ENCODE peak calls at places on chromosomes 6 and 20, in five cellular contexts. C is naive thymus-derived CD4-positive, alpha-beta T cell; R is adrenal gland; E is left ventricle myocardium inferior; V is pancreas. D is an unnamed sample.
A peak's percentile ranks its signal among the peaks of the same experiment; 100 is the strongest.

GRCh38 chr20:63454729-63455567 is 17.5 kb downstream of the KCNQ2 start:
- DNase-seq in C (no peak), V (no peak), R (no peak), E (no peak), D (no peak)

GRCh38 chr20:4071177-4071723 is 55.9 kb upstream of the RNF24 start:
- DNase-seq in E (no peak), V (no peak), C (no peak), R (peak; percentile 13), D (no peak)

GRCh38 chr20:44644384-44645131 is 6.9 kb downstream of the ADA start:
- DNase-seq in E (no peak), C (peak; percentile 69), R (no peak), V (no peak), D (no peak)

GRCh38 chr6:15663057-15663638 is 320 bp upstream of the DTNBP1 start:
- DNase-seq in R (no peak), C (no peak), E (no peak), V (no peak), D (no peak)

GRCh38 chr6:161415302-161415855 is 141.5 kb upstream of the AGPAT4 start:
- DNase-seq in R (no peak), C (no peak), V (no peak), E (no peak), D (no peak)

GRCh38 chr6:16249971-16250370 is 11.6 kb downstream of the GMPR start:
- DNase-seq in E (no peak), R (no peak), V (no peak), C (no peak), D (no peak)

GRCh38 chr20:53751394-53752368 is 158.0 kb upstream of the ZNF217 start:
- DNase-seq in E (no peak), C (peak; percentile 35), R (no peak), V (no peak), D (no peak)

GRCh38 chr20:32470940-32471339 is 112.8 kb downstream of the ASXL1 start:
- DNase-seq in R (no peak), V (peak; percentile 44), C (no peak), E (no peak), D (peak; percentile 28)

GRCh38 chr6:81515562-81516453 is 236.7 kb downstream of the TENT5A start:
- DNase-seq in V (no peak), E (no peak), C (no peak), R (no peak), D (no peak)

GRCh38 chr20:38343107-38343797 is 3.0 kb upstream of the LBP start:
- DNase-seq in V (no peak), C (no peak), R (peak; percentile 71), E (no peak), D (peak; percentile 75)

GRCh38 chr20:20452254-20452676 is 84.4 kb downstream of the INSM1 start:
- DNase-seq in E (peak; percentile 46), V (no peak), C (no peak), R (peak; percentile 86), D (peak; percentile 83)

GRCh38 chr20:16367948-16368560 is 205.2 kb downstream of the KIF16B start:
- DNase-seq in V (no peak), R (no peak), E (no peak), C (no peak), D (no peak)

GRCh38 chr6:151534576-151534975 is 40.8 kb downstream of the CCDC170 start:
- DNase-seq in E (no peak), V (no peak), C (no peak), R (no peak), D (no peak)

GRCh38 chr6:54255881-54256280 is 52.4 kb upstream of the TINAG start:
- DNase-seq in C (no peak), R (no peak), E (no peak), V (no peak), D (no peak)

GRCh38 chr6:26155066-26155925 is 68.1 kb downstream of the HFE start:
- DNase-seq in E (peak; percentile 49), R (peak; percentile 75), V (no peak), C (no peak), D (peak; percentile 85)

GRCh38 chr20:8787090-8787489 is 281.8 kb upstream of the PLCB4 start:
- DNase-seq in C (no peak), V (no peak), R (no peak), E (no peak), D (no peak)

GRCh38 chr6:36364669-36365479 is 22.6 kb downstream of the ETV7 start:
- DNase-seq in V (no peak), C (no peak), E (no peak), R (no peak), D (no peak)

GRCh38 chr6:78810146-78810545 is 57.2 kb upstream of the IRAK1BP1 start:
- DNase-seq in E (no peak), R (no peak), V (no peak), C (no peak), D (no peak)

GRCh38 chr20:50215101-50215500 is 24.5 kb downstream of the CEBPB start:
- DNase-seq in E (no peak), R (no peak), V (peak; percentile 9), C (no peak), D (no peak)

GRCh38 chr20:53408728-53409157 is 184.9 kb downstream of the ZNF217 start:
- DNase-seq in R (no peak), E (no peak), V (no peak), C (no peak), D (no peak)

GRCh38 chr20:8981482-8981881 is 87.4 kb upstream of the PLCB4 start:
- DNase-seq in V (no peak), E (no peak), R (no peak), C (no peak), D (no peak)

GRCh38 chr6:82017316-82017715 is 230.2 kb downstream of the IBTK start:
- DNase-seq in E (no peak), C (no peak), V (no peak), R (peak; percentile 87), D (no peak)

GRCh38 chr6:36283608-36284007 is 13.7 kb downstream of the PNPLA1 start:
- DNase-seq in R (no peak), V (no peak), C (no peak), E (no peak), D (no peak)

GRCh38 chr20:38658879-38659612 is 57.4 kb downstream of the ARHGAP40 start:
- DNase-seq in V (no peak), C (peak; percentile 22), R (peak; percentile 59), E (no peak), D (no peak)

GRCh38 chr6:19157496-19157895 is 679.7 kb upstream of the ID4 start:
- DNase-seq in V (no peak), C (no peak), R (no peak), E (no peak), D (no peak)

GRCh38 chr20:54874718-54875117 is 399.3 kb downstream of the DOK5 start:
- DNase-seq in E (no peak), V (no peak), R (no peak), C (no peak), D (no peak)

GRCh38 chr6:2756245-2756644 is 5.5 kb upstream of the MYLK4 start:
- DNase-seq in C (no peak), V (no peak), E (no peak), R (no peak), D (no peak)

GRCh38 chr20:10855031-10855430 is 181.2 kb upstream of the JAG1 start:
- DNase-seq in C (no peak), V (no peak), E (no peak), R (no peak), D (no peak)

GRCh38 chr20:34947336-34947735 is 8.3 kb downstream of the GSS start:
- DNase-seq in V (no peak), C (no peak), R (no peak), E (no peak), D (no peak)

GRCh38 chr20:34945315-34946077 is 10.1 kb downstream of the GSS start:
- DNase-seq in R (no peak), E (no peak), C (no peak), V (no peak), D (no peak)

GRCh38 chr20:34946661-34947060 is 8.9 kb downstream of the GSS start:
- DNase-seq in C (no peak), V (no peak), E (no peak), R (no peak), D (no peak)

GRCh38 chr20:34949120-34949519 is 6.5 kb downstream of the GSS start:
- DNase-seq in E (no peak), C (no peak), R (no peak), V (no peak), D (no peak)

GRCh38 chr20:34948030-34948429 is 7.6 kb downstream of the GSS start:
- DNase-seq in V (no peak), E (no peak), C (no peak), R (no peak), D (no peak)
- H3K27ac ChIP-seq in V (no peak overlapping the region), E (peak overlapping the region; percentile 11), C (no peak overlapping the region), R (no peak overlapping the region), D (no peak overlapping the region)

GRCh38 chr20:6530916-6531315 is 236.6 kb upstream of the BMP2 start:
- DNase-seq in C (no peak), E (no peak), V (no peak), R (no peak), D (no peak)
- H3K27me3 ChIP-seq in C (no peaks in the 10 kb centered on the region), E (no peaks in the 10 kb centered on the region), V (no peaks in the 10 kb centered on the region), R (no peaks in the 10 kb centered on the region), D (no peaks in the 10 kb centered on the region)

GRCh38 chr6:24997905-24998304 is 62.1 kb upstream of the RIPOR2 start:
- DNase-seq in C (no peak), R (no peak), E (no peak), V (no peak), D (no peak)
- H3K9me3 ChIP-seq in C (no peaks in the 10 kb centered on the region), R (no peaks in the 10 kb centered on the region), E (peaks cover under 1% of the 10 kb centered on the region), V (no peaks in the 10 kb centered on the region), D (no peaks in the 10 kb centered on the region)

GRCh38 chr20:57905448-57905847 is 195.6 kb upstream of the PMEPA1 start:
- DNase-seq in C (no peak), E (no peak), V (no peak), R (no peak), D (no peak)

GRCh38 chr20:57908226-57908625 is 198.4 kb upstream of the PMEPA1 start:
- DNase-seq in V (no peak), E (no peak), R (no peak), C (no peak), D (no peak)

GRCh38 chr20:57909763-57910331 is 200.0 kb upstream of the PMEPA1 start:
- DNase-seq in V (no peak), C (no peak), R (no peak), E (no peak), D (no peak)

GRCh38 chr20:57908691-57909090 is 198.9 kb upstream of the PMEPA1 start:
- DNase-seq in C (no peak), R (no peak), E (no peak), V (no peak), D (no peak)

DNA sequence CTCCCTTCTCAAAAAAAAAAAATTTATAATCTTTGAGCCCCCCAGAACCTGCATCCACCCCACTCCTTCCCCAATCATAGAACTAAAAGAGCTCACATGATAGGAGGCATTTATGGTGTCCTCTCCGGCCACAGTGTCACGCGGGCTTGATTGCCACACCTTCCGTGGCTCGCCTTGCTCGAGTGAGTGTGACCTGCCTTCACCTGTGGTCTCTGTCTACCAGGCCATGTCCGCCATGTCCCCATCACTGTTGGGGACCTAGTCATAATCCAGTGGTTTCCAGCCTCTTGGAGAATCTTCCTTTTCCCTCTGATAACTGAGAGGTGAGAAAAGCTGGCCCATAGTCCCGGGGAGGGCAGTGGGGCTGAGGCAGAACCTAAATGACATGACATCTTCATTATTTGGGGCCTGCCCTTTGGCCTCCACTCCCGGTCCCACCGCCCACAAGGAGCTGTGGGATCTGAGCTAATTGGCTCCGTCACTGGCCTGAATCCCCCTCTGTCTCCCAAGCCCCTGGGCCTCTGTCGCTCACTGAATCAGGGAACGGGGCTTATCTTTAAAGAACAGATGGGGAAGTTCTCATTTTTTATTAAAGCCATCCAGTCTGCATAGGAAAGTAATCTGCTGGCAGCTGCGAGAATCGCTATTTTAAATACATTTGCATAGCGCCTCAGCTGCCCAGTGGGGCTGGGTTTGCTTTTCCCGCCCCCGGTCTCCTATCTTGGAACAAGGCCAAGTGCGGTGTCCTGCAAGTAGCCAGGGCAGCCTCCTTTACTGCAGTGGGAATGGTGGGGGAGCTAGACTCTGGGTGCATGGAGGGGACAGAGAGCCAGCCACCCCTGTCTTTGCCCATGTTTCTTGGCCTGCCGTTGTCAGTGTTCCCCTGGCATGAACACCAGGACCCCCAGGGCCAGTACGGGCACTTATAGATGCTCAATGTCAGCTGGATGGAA is 197.6 kb upstream of the PMEPA1 start:
- DNase-seq in E (no peak), R (no peak), V (no peak), C (no peak), D (no peak)
- H3K27ac ChIP-seq in E (no peak overlapping the region), R (no peak overlapping the region), V (no peak overlapping the region), C (no peak overlapping the region), D (no peak overlapping the region)